ENCODE peak calls at places on chromosomes 4 and X, in seven cellular contexts. U, B, X, W, A, Z and J are unnamed samples. For H3K4me1, the result is how much of the 10 kb centered on the place peaks cover.

GRCh38 chrX:101219840-101220191 is 230 bp downstream of the DRP2 start:
- DNase-seq in U (no peak), B (no peak), X (no peak), W (no peak), A (no peak), Z (no peak), J (no peak)

GRCh38 chr4:149914521-149915115 is 99.0 kb upstream of the IQCM start:
- DNase-seq in U (no peak), B (no peak), X (peak), W (no peak), A (peak), Z (no peak), J (no peak)

GRCh38 chr4:131430302-131430701 is 1718.8 kb upstream of the PCDH10 start:
- DNase-seq in U (no peak), B (no peak), X (no peak), W (no peak), A (no peak), Z (no peak), J (no peak)

GRCh38 chr4:53654300-53654758 is 63.0 kb upstream of the LNX1 start:
- DNase-seq in U (no peak), B (no peak), X (no peak), W (no peak), A (peak), Z (no peak), J (no peak)

GRCh38 chr4:67928547-67928946 is 34.7 kb downstream of the TMPRSS11A start:
- DNase-seq in U (no peak), B (no peak), X (no peak), W (no peak), A (no peak), Z (no peak), J (no peak)

GRCh38 chr4:57734104-57734503 is 623.9 kb upstream of the IGFBP7 start:
- DNase-seq in U (no peak), B (no peak), X (no peak), W (no peak), A (no peak), Z (no peak), J (no peak)

GRCh38 chr4:76198411-76199237 is 15.0 kb downstream of the SCARB2 start:
- DNase-seq in U (peak), B (peak), X (peak), W (peak), A (peak), Z (no peak), J (peak)

GRCh38 chrX:13834316-13834715 is 17.4 kb upstream of the GPM6B start:
- DNase-seq in U (no peak), B (no peak), X (no peak), W (no peak), A (no peak), Z (no peak), J (no peak)

GRCh38 chr4:134627386-134627785 is 425.8 kb upstream of the PABPC4L start:
- DNase-seq in U (no peak), B (no peak), X (peak), W (no peak), A (no peak), Z (no peak), J (no peak)

DNA sequence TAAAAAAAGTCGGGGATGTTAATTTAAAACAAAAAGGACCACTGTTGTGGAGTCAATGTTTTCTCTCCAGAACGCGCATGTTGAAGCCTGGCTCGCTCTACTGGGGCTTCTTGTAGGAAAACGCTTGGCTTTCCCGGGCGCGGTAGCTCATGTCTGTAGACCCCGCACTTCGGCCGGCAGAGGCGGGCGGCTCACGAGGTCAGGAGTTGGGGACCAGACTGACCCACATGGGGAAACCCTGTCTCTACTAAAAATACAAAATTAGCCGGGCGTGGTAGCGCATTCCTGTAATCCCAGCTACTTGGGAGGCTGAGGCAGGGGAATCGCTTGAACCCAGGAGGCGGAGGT is 15.6 kb downstream of the NELFA start:
- DNase-seq in U (no peak), B (no peak), X (no peak), W (no peak), A (no peak), Z (peak), J (no peak)
- H3K4me1 ChIP-seq in U (under half), B (under half), X (under half), W (under half), A (under half), Z (under half), J (under half)

DNA sequence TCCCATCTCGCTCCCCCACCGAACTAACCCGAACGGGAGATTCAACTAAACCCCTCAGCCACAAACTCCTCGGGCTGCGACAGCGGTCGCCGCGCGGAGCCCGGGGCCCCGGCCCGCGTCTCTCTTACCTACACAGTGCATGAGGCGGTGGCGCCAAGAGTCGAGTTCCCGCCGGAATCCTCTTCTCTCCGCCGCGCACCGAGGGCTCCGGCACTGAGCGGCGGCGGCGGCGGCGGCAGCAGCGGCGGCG is 160 bp downstream of the LCORL start:
- DNase-seq in U (no peak), B (no peak), X (no peak), W (no peak), A (no peak), Z (no peak), J (no peak)
- TF ChIP-seq POLR2A in U (no peak), B (no peak), X (peak), W (peak), A (peak), Z (peak), J (peak)

DNA sequence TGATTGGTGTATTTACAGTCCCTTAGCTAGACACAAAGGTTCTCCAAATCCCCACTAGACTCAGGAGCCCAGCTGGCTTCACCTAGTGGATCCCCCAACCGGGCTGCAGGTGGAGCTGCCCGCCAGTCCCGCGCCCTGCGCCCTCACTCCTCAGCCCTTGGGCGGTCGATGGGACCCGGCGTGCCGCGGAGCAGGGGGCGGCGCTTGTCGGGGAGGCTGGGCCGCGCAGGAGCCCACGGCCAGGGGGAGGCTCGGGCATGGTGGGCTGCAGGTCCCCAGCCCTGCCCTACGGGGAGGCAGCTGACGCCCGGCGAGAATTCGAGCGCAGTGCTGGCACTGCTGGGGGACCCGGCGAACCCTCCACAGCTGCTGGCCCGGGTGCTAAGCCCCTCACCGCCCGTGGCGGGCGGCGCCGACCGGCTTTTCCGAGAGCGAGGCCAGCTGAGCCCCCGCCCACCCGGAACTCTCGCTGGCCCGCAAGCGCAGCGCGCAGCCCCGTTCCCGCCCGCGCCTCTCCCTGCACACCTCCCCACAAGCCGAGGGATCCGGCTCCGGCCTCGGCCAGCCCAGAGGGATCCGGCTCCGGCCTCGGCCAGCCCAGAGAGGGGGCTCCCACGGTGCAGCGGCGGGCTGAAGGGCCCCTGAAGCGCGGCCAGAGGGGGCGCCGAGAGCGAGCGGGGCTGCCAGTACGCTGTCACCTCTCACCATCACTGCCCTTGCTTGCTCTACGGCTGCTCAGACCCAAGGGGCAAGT is 39.4 kb downstream of the WFS1 start:
- DNase-seq in U (no peak), B (no peak), X (no peak), W (no peak), A (peak), Z (no peak), J (no peak)
- TF ChIP-seq CTCF in U (no peak), B (no peak), X (no peak), W (no peak), A (no peak), Z (no peak), J (no peak)

GRCh38 chr4:625631-626031 is 258 bp downstream of the PDE6B start:
- DNase-seq in U (no peak), B (no peak), X (no peak), W (no peak), A (no peak), Z (peak), J (no peak)

GRCh38 chr4:627347-627746 is 2.0 kb downstream of the PDE6B start:
- DNase-seq in U (no peak), B (no peak), X (no peak), W (no peak), A (no peak), Z (peak), J (peak)

GRCh38 chr4:624705-625590 is at the start of gene PDE6B:
- DNase-seq in U (no peak), B (no peak), X (no peak), W (no peak), A (no peak), Z (peak), J (peak)

GRCh38 chr4:627751-628150 is 2.4 kb downstream of the PDE6B start:
- DNase-seq in U (no peak), B (no peak), X (no peak), W (no peak), A (no peak), Z (peak), J (no peak)

GRCh38 chr4:626201-627091 is 1.1 kb downstream of the PDE6B start:
- DNase-seq in U (no peak), B (no peak), X (no peak), W (no peak), A (no peak), Z (peak), J (peak)
- H3K4me1 ChIP-seq in U (under half), B (under half), X (under half), W (under half), A (under half), Z (under half), J (under half)

GRCh38 chrX:49921109-49921508 is 1.3 kb upstream of the CLCN5 start:
- DNase-seq in U (no peak), B (no peak), X (no peak), W (no peak), A (no peak), Z (no peak), J (no peak)

GRCh38 chrX:49919617-49920016 is 2.8 kb upstream of the CLCN5 start:
- DNase-seq in U (peak), B (no peak), X (peak), W (peak), A (peak), Z (no peak), J (peak)

DNA sequence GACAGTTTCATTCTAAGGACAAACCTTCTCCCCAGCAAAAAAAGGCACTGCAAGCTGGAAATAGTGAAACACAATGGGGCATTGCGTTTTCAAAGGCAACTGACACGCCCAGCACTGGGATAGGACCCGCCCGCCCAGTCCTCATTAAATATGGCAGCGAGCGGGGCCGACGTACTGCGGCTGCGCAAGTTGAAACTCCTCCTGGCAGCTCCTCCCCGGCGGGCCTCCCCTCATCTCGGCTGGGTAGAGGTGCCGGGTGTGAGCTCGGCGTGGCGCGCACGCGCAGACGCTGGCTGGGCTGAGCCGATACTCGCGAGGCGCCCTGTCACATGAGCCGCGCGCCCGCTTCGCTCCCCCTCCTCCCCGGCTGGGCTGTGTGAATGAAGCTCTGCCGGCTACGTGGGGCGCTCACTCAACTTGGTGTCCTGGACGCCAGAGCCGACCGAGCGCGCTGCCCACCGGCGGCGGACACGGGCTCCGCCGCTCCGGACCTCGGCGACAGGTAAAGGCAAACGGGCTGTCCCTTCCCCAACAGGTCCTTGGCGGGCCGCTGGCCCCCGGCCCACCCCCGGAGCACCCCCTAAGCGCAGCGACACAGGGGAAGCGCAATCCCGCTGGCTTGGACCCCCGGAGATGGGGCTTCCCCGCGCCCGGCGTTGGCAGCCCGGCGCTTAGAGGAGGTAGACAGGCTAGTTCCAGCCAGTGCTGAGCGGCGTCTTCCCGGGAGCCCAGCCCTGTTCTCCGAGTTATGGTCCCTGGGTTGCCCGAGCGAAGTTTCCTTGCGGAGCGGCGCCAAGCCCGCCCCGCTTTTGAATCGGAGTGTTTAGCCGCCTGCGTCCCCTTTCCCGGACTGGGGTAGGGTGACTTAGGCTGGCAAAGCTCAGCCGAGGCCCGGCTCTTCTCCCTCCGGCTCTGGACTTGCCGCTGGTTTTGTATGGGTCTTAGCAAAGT is at the start of gene CLCN5:
- DNase-seq in U (peak), B (peak), X (peak), W (peak), A (peak), Z (peak), J (peak)
- TF ChIP-seq POLR2A in U (peak), B (no peak), X (peak), W (peak), A (peak), Z (no peak), J (peak)

DNA sequence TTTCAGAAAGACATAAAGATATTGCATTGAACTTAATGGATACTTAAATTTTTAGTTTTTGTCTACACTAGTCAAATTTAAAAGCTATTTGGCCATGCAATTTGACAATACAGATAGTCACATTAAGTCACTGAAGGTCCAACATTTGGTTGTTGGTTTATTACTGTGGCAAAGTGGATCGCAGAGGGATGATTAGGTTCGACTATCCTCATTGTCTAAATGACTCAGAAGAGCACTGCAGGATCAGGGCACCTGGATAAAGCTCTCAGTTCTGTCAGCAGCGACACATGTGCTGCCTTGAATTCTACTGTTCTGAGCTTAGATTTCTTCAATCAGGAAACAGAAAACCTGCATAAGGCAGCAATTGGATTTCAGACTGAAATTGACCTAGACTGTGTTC is 130.7 kb downstream of the AMELX start:
- DNase-seq in U (no peak), B (no peak), X (no peak), W (no peak), A (no peak), Z (no peak), J (no peak)
- TF ChIP-seq CTCF in U (no peak), B (no peak), X (no peak), W (no peak), A (no peak), Z (no peak), J (no peak)